ENCODE peak calls at places on chromosomes 3 and 15, in seven cellular contexts. One of them, this sample, is unnamed.

GRCh38 chr3:9279959-9280358 is 30.5 kb upstream of the SRGAP3 start:
- DNase-seq in AG04450: no peak
- DNase-seq in RWPE2: no peak
- DNase-seq in endothelial cell: no peak
- DNase-seq in cardiac fibroblast: no peak
- DNase-seq in ovary: no peak
- DNase-seq in BE2C: no peak
- DNase-seq in this sample: no peak

GRCh38 chr3:56157693-56158092 is 310.6 kb downstream of the ERC2 start:
- DNase-seq in AG04450: no peak
- DNase-seq in RWPE2: no peak
- DNase-seq in endothelial cell: no peak
- DNase-seq in cardiac fibroblast: peak; percentile 21
- DNase-seq in ovary: no peak
- DNase-seq in BE2C: no peak
- DNase-seq in this sample: no peak

GRCh38 chr3:30643763-30644462 is 37.5 kb downstream of the TGFBR2 start:
- DNase-seq in AG04450: no peak
- DNase-seq in RWPE2: no peak
- DNase-seq in endothelial cell: no peak
- DNase-seq in cardiac fibroblast: no peak
- DNase-seq in ovary: no peak
- DNase-seq in BE2C: no peak
- DNase-seq in this sample: no peak

GRCh38 chr15:89912674-89913396 is at the start of gene ARPIN:
- DNase-seq in AG04450: no peak
- DNase-seq in RWPE2: peak; percentile 79
- DNase-seq in endothelial cell: peak; percentile 60
- DNase-seq in cardiac fibroblast: peak; percentile 61
- DNase-seq in ovary: peak; percentile 53
- DNase-seq in BE2C: peak; percentile 74
- DNase-seq in this sample: no peak

GRCh38 chr3:110526732-110527727 is 544.6 kb upstream of the NECTIN3 start:
- DNase-seq in AG04450: peak; percentile 81
- DNase-seq in RWPE2: peak; percentile 65
- DNase-seq in endothelial cell: no peak
- DNase-seq in cardiac fibroblast: peak; percentile 89
- DNase-seq in ovary: no peak
- DNase-seq in BE2C: no peak
- DNase-seq in this sample: peak; percentile 85

GRCh38 chr3:127772776-127773751 is 49.3 kb downstream of the MGLL start:
- DNase-seq in AG04450: no peak
- DNase-seq in RWPE2: no peak
- DNase-seq in endothelial cell: no peak
- DNase-seq in cardiac fibroblast: no peak
- DNase-seq in ovary: no peak
- DNase-seq in BE2C: no peak
- DNase-seq in this sample: no peak

GRCh38 chr15:95281470-95281869 is 1049.0 kb upstream of the NR2F2 start:
- DNase-seq in AG04450: no peak
- DNase-seq in RWPE2: no peak
- DNase-seq in endothelial cell: no peak
- DNase-seq in cardiac fibroblast: no peak
- DNase-seq in ovary: no peak
- DNase-seq in BE2C: no peak
- DNase-seq in this sample: no peak

GRCh38 chr3:53190659-53191058 is 29.6 kb downstream of the PRKCD start:
- DNase-seq in AG04450: no peak
- DNase-seq in RWPE2: no peak
- DNase-seq in endothelial cell: no peak
- DNase-seq in cardiac fibroblast: no peak
- DNase-seq in ovary: no peak
- DNase-seq in BE2C: no peak
- DNase-seq in this sample: no peak

GRCh38 chr3:13452490-13453335 is 27.4 kb upstream of the HDAC11 start:
- DNase-seq in AG04450: peak; percentile 11
- DNase-seq in RWPE2: no peak
- DNase-seq in endothelial cell: peak; percentile 45
- DNase-seq in cardiac fibroblast: peak; percentile 67
- DNase-seq in ovary: peak; percentile 26
- DNase-seq in BE2C: peak; percentile 16
- DNase-seq in this sample: no peak

GRCh38 chr15:67080900-67081431 is 15.6 kb downstream of the SMAD3 start:
- DNase-seq in AG04450: no peak
- DNase-seq in RWPE2: no peak
- DNase-seq in endothelial cell: no peak
- DNase-seq in cardiac fibroblast: peak; percentile 75
- DNase-seq in ovary: peak; percentile 21
- DNase-seq in BE2C: no peak
- DNase-seq in this sample: peak; percentile 76

GRCh38 chr3:196757876-196758739 is 18.5 kb downstream of the PAK2 start:
- DNase-seq in AG04450: peak; percentile 47
- DNase-seq in RWPE2: no peak
- DNase-seq in endothelial cell: no peak
- DNase-seq in cardiac fibroblast: peak; percentile 56
- DNase-seq in ovary: no peak
- DNase-seq in BE2C: no peak
- DNase-seq in this sample: peak; percentile 85

GRCh38 chr15:78808550-78808949 is 2.7 kb downstream of the ADAMTS7 start:
- DNase-seq in AG04450: no peak
- DNase-seq in RWPE2: no peak
- DNase-seq in endothelial cell: no peak
- DNase-seq in cardiac fibroblast: peak; percentile 52
- DNase-seq in ovary: no peak
- DNase-seq in BE2C: peak; percentile 53
- DNase-seq in this sample: no peak

GRCh38 chr3:159733194-159733860 is 255.3 kb upstream of the IL12A start:
- DNase-seq in AG04450: peak; percentile 59
- DNase-seq in RWPE2: no peak
- DNase-seq in endothelial cell: no peak
- DNase-seq in cardiac fibroblast: peak; percentile 62
- DNase-seq in ovary: no peak
- DNase-seq in BE2C: no peak
- DNase-seq in this sample: peak; percentile 73

GRCh38 chr3:41580274-41580959 is 381.1 kb downstream of the CTNNB1 start:
- DNase-seq in AG04450: no peak
- DNase-seq in RWPE2: no peak
- DNase-seq in endothelial cell: no peak
- DNase-seq in cardiac fibroblast: no peak
- DNase-seq in ovary: no peak
- DNase-seq in BE2C: no peak
- DNase-seq in this sample: no peak

GRCh38 chr15:96353931-96354730 is 23.6 kb downstream of the NR2F2 start:
- DNase-seq in AG04450: no peak
- DNase-seq in RWPE2: peak; percentile 63
- DNase-seq in endothelial cell: peak; percentile 72
- DNase-seq in cardiac fibroblast: peak; percentile 72
- DNase-seq in ovary: peak; percentile 84
- DNase-seq in BE2C: no peak
- DNase-seq in this sample: no peak

GRCh38 chr15:50676799-50677483 is 9.7 kb downstream of the TRPM7 start:
- DNase-seq in AG04450: no peak
- DNase-seq in RWPE2: no peak
- DNase-seq in endothelial cell: no peak
- DNase-seq in cardiac fibroblast: peak; percentile 4
- DNase-seq in ovary: no peak
- DNase-seq in BE2C: no peak
- DNase-seq in this sample: peak; percentile 52

GRCh38 chr3:102124301-102125158 is 275.2 kb downstream of the NFKBIZ start:
- DNase-seq in AG04450: no peak
- DNase-seq in RWPE2: no peak
- DNase-seq in endothelial cell: no peak
- DNase-seq in cardiac fibroblast: peak; percentile 82
- DNase-seq in ovary: no peak
- DNase-seq in BE2C: no peak
- DNase-seq in this sample: peak; percentile 51

GRCh38 chr15:51623386-51623938 is 891 bp upstream of the DMXL2 start:
- DNase-seq in AG04450: no peak
- DNase-seq in RWPE2: no peak
- DNase-seq in endothelial cell: no peak
- DNase-seq in cardiac fibroblast: no peak
- DNase-seq in ovary: no peak
- DNase-seq in BE2C: no peak
- DNase-seq in this sample: no peak

GRCh38 chr15:90840954-90841353 is 27.4 kb upstream of the FURIN start:
- DNase-seq in AG04450: no peak
- DNase-seq in RWPE2: no peak
- DNase-seq in endothelial cell: no peak
- DNase-seq in cardiac fibroblast: peak; percentile 45
- DNase-seq in ovary: no peak
- DNase-seq in BE2C: no peak
- DNase-seq in this sample: no peak

GRCh38 chr3:172134352-172134751 is 95.0 kb downstream of the FNDC3B start:
- DNase-seq in AG04450: no peak
- DNase-seq in RWPE2: no peak
- DNase-seq in endothelial cell: no peak
- DNase-seq in cardiac fibroblast: no peak
- DNase-seq in ovary: no peak
- DNase-seq in BE2C: no peak
- DNase-seq in this sample: no peak

GRCh38 chr3:114542359-114542758 is 248.5 kb downstream of the TIGIT start:
- DNase-seq in AG04450: no peak
- DNase-seq in RWPE2: no peak
- DNase-seq in endothelial cell: no peak
- DNase-seq in cardiac fibroblast: no peak
- DNase-seq in ovary: no peak
- DNase-seq in BE2C: no peak
- DNase-seq in this sample: no peak

GRCh38 chr15:33242165-33242564 is 47.7 kb upstream of the FMN1 start:
- DNase-seq in AG04450: no peak
- DNase-seq in RWPE2: peak; percentile 77
- DNase-seq in endothelial cell: peak; percentile 18
- DNase-seq in cardiac fibroblast: peak; percentile 4
- DNase-seq in ovary: no peak
- DNase-seq in BE2C: no peak
- DNase-seq in this sample: peak; percentile 98

GRCh38 chr3:13078158-13078905 is 5.1 kb upstream of the IQSEC1 start:
- DNase-seq in AG04450: no peak
- DNase-seq in RWPE2: no peak
- DNase-seq in endothelial cell: no peak
- DNase-seq in cardiac fibroblast: no peak
- DNase-seq in ovary: no peak
- DNase-seq in BE2C: no peak
- DNase-seq in this sample: no peak

GRCh38 chr3:25820816-25821486 is 31.1 kb downstream of the OXSM start:
- DNase-seq in AG04450: no peak
- DNase-seq in RWPE2: no peak
- DNase-seq in endothelial cell: no peak
- DNase-seq in cardiac fibroblast: no peak
- DNase-seq in ovary: no peak
- DNase-seq in BE2C: no peak
- DNase-seq in this sample: peak; percentile 15

GRCh38 chr3:168095611-168096209 is at the start of gene GOLIM4:
- DNase-seq in AG04450: peak; percentile 92
- DNase-seq in RWPE2: peak; percentile 96
- DNase-seq in endothelial cell: peak; percentile 91
- DNase-seq in cardiac fibroblast: peak; percentile 98
- DNase-seq in ovary: peak; percentile 93
- DNase-seq in BE2C: peak; percentile 98
- DNase-seq in this sample: peak; percentile 69

GRCh38 chr15:68209272-68209671 is 4.1 kb upstream of the CALML4 start:
- DNase-seq in AG04450: no peak
- DNase-seq in RWPE2: peak; percentile 51
- DNase-seq in endothelial cell: no peak
- DNase-seq in cardiac fibroblast: no peak
- DNase-seq in ovary: no peak
- DNase-seq in BE2C: no peak
- DNase-seq in this sample: no peak

GRCh38 chr3:45559560-45560118 is 34.9 kb upstream of the LIMD1 start:
- DNase-seq in AG04450: no peak
- DNase-seq in RWPE2: no peak
- DNase-seq in endothelial cell: no peak
- DNase-seq in cardiac fibroblast: no peak
- DNase-seq in ovary: no peak
- DNase-seq in BE2C: no peak
- DNase-seq in this sample: no peak

DNA sequence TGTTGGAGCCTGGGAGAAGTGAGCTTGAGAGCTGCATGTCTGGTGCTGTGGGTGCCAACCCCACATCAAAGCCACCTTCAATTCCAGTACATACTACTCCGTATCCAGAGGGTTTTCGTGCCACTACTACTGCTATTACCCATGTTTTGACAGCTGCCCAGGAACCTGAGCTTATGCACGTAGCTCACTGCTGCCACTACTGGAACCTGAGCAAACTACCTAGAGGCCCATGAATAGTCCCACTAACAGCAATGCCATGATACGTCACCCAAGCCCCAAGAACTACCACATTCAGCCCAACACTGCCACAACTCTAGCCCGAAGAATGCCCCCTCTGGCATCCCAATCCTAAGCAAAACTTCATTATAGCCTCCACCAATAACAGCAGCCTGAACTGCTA is 215.2 kb upstream of the BCHE start:
- DNase-seq in AG04450: no peak
- DNase-seq in RWPE2: no peak
- DNase-seq in endothelial cell: no peak
- DNase-seq in cardiac fibroblast: no peak
- DNase-seq in ovary: no peak
- DNase-seq in BE2C: no peak
- DNase-seq in this sample: no peak
- TF ChIP-seq CTCF in AG04450: no peak
- TF ChIP-seq CTCF in RWPE2: peak; percentile 15
- TF ChIP-seq CTCF in endothelial cell: no peak
- TF ChIP-seq CTCF in cardiac fibroblast: no peak
- TF ChIP-seq CTCF in ovary: no peak
- TF ChIP-seq CTCF in BE2C: peak; percentile 9
- TF ChIP-seq CTCF in this sample: peak; percentile 21

GRCh38 chr15:74839526-74840395 is 3.2 kb downstream of the ULK3 start:
- DNase-seq in AG04450: no peak
- DNase-seq in RWPE2: peak; percentile 66
- DNase-seq in endothelial cell: no peak
- DNase-seq in cardiac fibroblast: no peak
- DNase-seq in ovary: no peak
- DNase-seq in BE2C: no peak
- DNase-seq in this sample: no peak
- TF ChIP-seq CTCF in AG04450: peak; percentile 8
- TF ChIP-seq CTCF in RWPE2: peak; percentile 40
- TF ChIP-seq CTCF in endothelial cell: no peak
- TF ChIP-seq CTCF in cardiac fibroblast: peak; percentile 5
- TF ChIP-seq CTCF in ovary: no peak
- TF ChIP-seq CTCF in BE2C: peak; percentile 26
- TF ChIP-seq CTCF in this sample: peak; percentile 7

GRCh38 chr15:101664303-101664913 is 12.2 kb upstream of the TM2D3 start:
- DNase-seq in AG04450: no peak
- DNase-seq in RWPE2: no peak
- DNase-seq in endothelial cell: peak; percentile 22
- DNase-seq in cardiac fibroblast: no peak
- DNase-seq in ovary: no peak
- DNase-seq in BE2C: peak; percentile 27
- DNase-seq in this sample: no peak
- TF ChIP-seq CTCF in AG04450: peak; percentile 29
- TF ChIP-seq CTCF in RWPE2: peak; percentile 76
- TF ChIP-seq CTCF in endothelial cell: peak; percentile 45
- TF ChIP-seq CTCF in cardiac fibroblast: peak; percentile 38
- TF ChIP-seq CTCF in ovary: no peak
- TF ChIP-seq CTCF in BE2C: peak; percentile 61
- TF ChIP-seq CTCF in this sample: peak; percentile 42

DNA sequence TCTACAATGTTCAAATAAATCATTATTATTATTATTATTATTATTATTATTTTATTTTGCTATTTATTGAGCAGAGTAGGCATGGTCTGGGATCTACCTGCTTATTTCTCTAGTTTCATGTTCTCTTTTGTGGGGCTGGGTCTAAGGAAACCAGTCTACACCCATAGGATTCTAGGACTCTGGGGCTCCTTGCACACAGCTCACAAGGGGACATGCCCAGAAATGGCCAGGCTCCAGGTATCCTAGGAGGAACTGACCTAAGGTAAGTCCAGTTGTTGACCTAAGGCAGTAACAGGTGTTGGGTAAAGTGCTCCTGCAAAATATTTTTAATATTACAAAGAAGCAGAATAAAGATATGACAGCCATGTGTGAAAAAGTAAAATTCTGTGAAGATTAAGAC is 149.6 kb upstream of the TBL1XR1 start:
- DNase-seq in AG04450: no peak
- DNase-seq in RWPE2: no peak
- DNase-seq in endothelial cell: no peak
- DNase-seq in cardiac fibroblast: no peak
- DNase-seq in ovary: no peak
- DNase-seq in BE2C: no peak
- DNase-seq in this sample: no peak
- TF ChIP-seq CTCF in AG04450: no peak
- TF ChIP-seq CTCF in RWPE2: no peak
- TF ChIP-seq CTCF in endothelial cell: no peak
- TF ChIP-seq CTCF in cardiac fibroblast: no peak
- TF ChIP-seq CTCF in ovary: no peak
- TF ChIP-seq CTCF in BE2C: no peak
- TF ChIP-seq CTCF in this sample: no peak

This sample was measured in epithelial cell of proximal tubule.